ENCODE peak calls at places on chromosomes 2 and 18, in nine cellular contexts. D, K, Y, Z, N, T, R, C and S are unnamed samples.

GRCh38 chr2:174334781-174335604 is at the start of gene SP9:
- DNase-seq in D (peak; percentile 74), K (no peak), Y (no peak), Z (peak; percentile 92), N (no peak), T (no peak), R (peak; percentile 76), C (peak; percentile 38), S (peak; percentile 75)

GRCh38 chr2:12321017-12321641 is 395.6 kb upstream of the TRIB2 start:
- DNase-seq in D (no peak), K (no peak), Y (no peak), Z (peak; percentile 30), N (no peak), T (peak; percentile 71), R (no peak), C (peak; percentile 33), S (peak; percentile 95)

GRCh38 chr18:12839057-12839525 is 44.9 kb downstream of the PTPN2 start:
- DNase-seq in D (peak; percentile 67), K (no peak), Y (no peak), Z (no peak), N (no peak), T (no peak), R (no peak), C (no peak), S (no peak)

GRCh38 chr2:25491966-25492532 is 150.3 kb upstream of the DNMT3A start:
- DNase-seq in D (no peak), K (no peak), Y (no peak), Z (no peak), N (no peak), T (peak; percentile 43), R (peak; percentile 41), C (no peak), S (peak; percentile 59)

GRCh38 chr2:88690591-88691338 is 708 bp upstream of the RPIA start:
- DNase-seq in D (peak; percentile 41), K (peak; percentile 17), Y (no peak), Z (no peak), N (peak; percentile 54), T (peak; percentile 9), R (peak; percentile 53), C (no peak), S (no peak)

GRCh38 chr18:50638623-50639398 is 78.9 kb downstream of the MAPK4 start:
- DNase-seq in D (no peak), K (no peak), Y (no peak), Z (peak; percentile 76), N (no peak), T (no peak), R (peak; percentile 35), C (no peak), S (no peak)

GRCh38 chr2:120538691-120539420 is 192.9 kb downstream of the INHBB start:
- DNase-seq in D (no peak), K (no peak), Y (no peak), Z (no peak), N (no peak), T (no peak), R (peak; percentile 74), C (no peak), S (no peak)

GRCh38 chr2:46174559-46175170 is 122.5 kb upstream of the EPAS1 start:
- DNase-seq in D (no peak), K (no peak), Y (no peak), Z (no peak), N (no peak), T (no peak), R (no peak), C (no peak), S (no peak)

GRCh38 chr2:70733428-70734185 is 34.4 kb downstream of the ADD2 start:
- DNase-seq in D (no peak), K (no peak), Y (no peak), Z (peak; percentile 70), N (no peak), T (no peak), R (no peak), C (no peak), S (peak; percentile 22)

GRCh38 chr2:165795011-165795410 is 964 bp upstream of the GALNT3 start:
- DNase-seq in D (no peak), K (no peak), Y (no peak), Z (no peak), N (no peak), T (no peak), R (no peak), C (no peak), S (no peak)

GRCh38 chr2:16048466-16048865 is 108.1 kb downstream of the MYCN start:
- DNase-seq in D (no peak), K (no peak), Y (no peak), Z (no peak), N (no peak), T (no peak), R (no peak), C (no peak), S (no peak)

GRCh38 chr2:223097888-223098383 is 45.9 kb downstream of the KCNE4 start:
- DNase-seq in D (no peak), K (no peak), Y (no peak), Z (no peak), N (no peak), T (no peak), R (no peak), C (no peak), S (no peak)

GRCh38 chr2:241535871-241536639 is 22.5 kb upstream of the BOK start:
- DNase-seq in D (no peak), K (no peak), Y (no peak), Z (no peak), N (no peak), T (no peak), R (no peak), C (no peak), S (no peak)

GRCh38 chr18:76448262-76449109 is 46.6 kb downstream of the ZNF516 start:
- DNase-seq in D (no peak), K (no peak), Y (no peak), Z (no peak), N (no peak), T (no peak), R (no peak), C (no peak), S (no peak)

GRCh38 chr2:796151-796955 is 119.1 kb upstream of the TMEM18 start:
- DNase-seq in D (no peak), K (no peak), Y (no peak), Z (no peak), N (no peak), T (no peak), R (no peak), C (no peak), S (no peak)